ENCODE peak calls at places on chromosomes 11 and 22, in five cellular contexts. E is left colon; M is HEK293T; X is AG09309; U is activated naive CD4-positive, alpha-beta T cell. W is an unnamed sample.

GRCh38 chr11:72234514-72234830 is 9.5 kb downstream of the PHOX2A start:
- DNase-seq in E (no peak), M (no peak), X (no peak), U (no peak), W (no peak)

GRCh38 chr22:37501610-37502341 is 15.6 kb upstream of the MFNG start:
- DNase-seq in E (peak), M (no peak), X (peak), U (no peak), W (no peak)

GRCh38 chr22:46758867-46759290 is 3.6 kb upstream of the TBC1D22A start:
- DNase-seq in E (no peak), M (peak), X (no peak), U (no peak), W (peak)

GRCh38 chr11:125128450-125128849 is 17.0 kb upstream of the TMEM218 start:
- DNase-seq in E (no peak), M (no peak), X (peak), U (no peak), W (no peak)

GRCh38 chr22:30691204-30691603 is 3.5 kb upstream of the OSBP2 start:
- DNase-seq in E (no peak), M (no peak), X (no peak), U (no peak), W (no peak)

GRCh38 chr11:8066911-8067455 is 14.0 kb upstream of the TUB start:
- DNase-seq in E (no peak), M (no peak), X (no peak), U (no peak), W (no peak)

GRCh38 chr22:38415046-38415445 is 40.0 kb downstream of the KCNJ4 start:
- DNase-seq in E (peak), M (no peak), X (no peak), U (no peak), W (no peak)

GRCh38 chr11:128575956-128576340 is 11.4 kb downstream of the ETS1 start:
- DNase-seq in E (no peak), M (no peak), X (no peak), U (no peak), W (no peak)

GRCh38 chr11:122850076-122850631 is 11.9 kb downstream of the CRTAM start:
- DNase-seq in E (no peak), M (no peak), X (peak), U (no peak), W (no peak)

GRCh38 chr11:68287419-68287818 is 15.6 kb upstream of the C11orf24 start:
- DNase-seq in E (no peak), M (no peak), X (no peak), U (no peak), W (no peak)

GRCh38 chr11:119497717-119498116 is 74.7 kb upstream of the THY1 start:
- DNase-seq in E (no peak), M (no peak), X (no peak), U (no peak), W (no peak)

GRCh38 chr11:132072044-132072879 is 701.8 kb downstream of the NTM start:
- DNase-seq in E (no peak), M (no peak), X (peak), U (no peak), W (no peak)

GRCh38 chr11:111733009-111733408 is 33.2 kb downstream of the PPP2R1B start:
- DNase-seq in E (no peak), M (no peak), X (peak), U (no peak), W (no peak)

GRCh38 chr22:39520874-39521857 is 804 bp downstream of the ATF4 start:
- DNase-seq in E (peak), M (peak), X (no peak), U (peak), W (peak)

GRCh38 chr11:70688142-70688541 is 289.8 kb downstream of the CTTN start:
- DNase-seq in E (no peak), M (no peak), X (no peak), U (no peak), W (no peak)

GRCh38 chr22:38881464-38881871 is 9.5 kb upstream of the CBX6 start:
- DNase-seq in E (no peak), M (no peak), X (peak), U (no peak), W (no peak)

GRCh38 chr22:36197065-36197440 is 4.6 kb downstream of the APOL4 start:
- DNase-seq in E (peak), M (no peak), X (no peak), U (no peak), W (no peak)

GRCh38 chr22:42080287-42080686 is 787 bp downstream of the SMDT1 start:
- DNase-seq in E (no peak), M (peak), X (no peak), U (no peak), W (no peak)

GRCh38 chr11:61769946-61770683 is 17.7 kb downstream of the MYRF start:
- DNase-seq in E (no peak), M (no peak), X (no peak), U (no peak), W (no peak)

GRCh38 chr11:84720706-84721402 is 906.3 kb downstream of the DLG2 start:
- DNase-seq in E (peak), M (no peak), X (no peak), U (no peak), W (no peak)

GRCh38 chr11:45725121-45725520 is 59.7 kb upstream of the CHST1 start:
- DNase-seq in E (no peak), M (no peak), X (no peak), U (no peak), W (no peak)

GRCh38 chr11:69437001-69437875 is 44.2 kb upstream of the LINC01488 start:
- DNase-seq in E (no peak), M (no peak), X (no peak), U (no peak), W (no peak)

GRCh38 chr11:62614275-62614674 is 1.2 kb downstream of the ROM1 start:
- DNase-seq in E (no peak), M (no peak), X (no peak), U (no peak), W (no peak)

GRCh38 chr11:76270387-76270786 is 64.1 kb upstream of the WNT11 start:
- DNase-seq in E (no peak), M (no peak), X (no peak), U (no peak), W (no peak)

GRCh38 chr11:90134420-90135003 is at the start of gene NAALAD2:
- DNase-seq in E (peak), M (peak), X (no peak), U (no peak), W (no peak)

GRCh38 chr11:95563859-95564258 is 225.7 kb downstream of the FAM76B start:
- DNase-seq in E (no peak), M (no peak), X (no peak), U (no peak), W (no peak)

GRCh38 chr11:126317681-126318641 is 14.1 kb downstream of the DCPS start:
- DNase-seq in E (peak), M (no peak), X (no peak), U (no peak), W (no peak)

GRCh38 chr11:116224154-116224888 is 548.5 kb downstream of the BUD13 start:
- DNase-seq in E (no peak), M (peak), X (no peak), U (no peak), W (no peak)

GRCh38 chr11:68461284-68461861 is 821 bp downstream of the PPP6R3 start:
- DNase-seq in E (no peak), M (peak), X (no peak), U (no peak), W (no peak)

GRCh38 chr22:24994070-24994763 is 41.7 kb downstream of the KIAA1671 start:
- DNase-seq in E (peak), M (no peak), X (no peak), U (no peak), W (no peak)

GRCh38 chr11:5499671-5500070 is 10.1 kb downstream of the UBQLN3 start:
- DNase-seq in E (no peak), M (no peak), X (no peak), U (no peak), W (no peak)